ENCODE peak calls at places on chromosomes 3 and 15, in seven cellular contexts. H is activated CD8-positive, alpha-beta memory T cell treated with anti-CD3 and anti-CD28 coated beads for 48 hours; D is SJSA1; C is HT-29; A is T-helper 2 cell; T is left ventricle myocardium superior; G is iPS DF 19.7. F is an unnamed sample.

GRCh38 chr3:161964856-161965255 is 468.2 kb downstream of the OTOL1 start:
- DNase-seq in H (no peak), D (no peak), C (no peak), A (no peak), T (no peak), G (no peak), F (no peak)

GRCh38 chr3:42499478-42499871 is 3.0 kb upstream of the VIPR1 start:
- DNase-seq in H (no peak), D (peak), C (no peak), A (no peak), T (no peak), G (no peak), F (no peak)

GRCh38 chr3:170992854-170993253 is 33.7 kb downstream of the SLC2A2 start:
- DNase-seq in H (no peak), D (no peak), C (no peak), A (no peak), T (no peak), G (no peak), F (no peak)

GRCh38 chr3:27681249-27681748 is 40.8 kb downstream of the EOMES start:
- DNase-seq in H (no peak), D (no peak), C (peak), A (peak), T (no peak), G (peak), F (peak)

GRCh38 chr3:57856675-57857074 is 100.6 kb downstream of the SLMAP start:
- DNase-seq in H (no peak), D (no peak), C (peak), A (peak), T (no peak), G (no peak), F (no peak)

GRCh38 chr15:71730277-71731144 is 79.8 kb upstream of the NR2E3 start:
- DNase-seq in H (no peak), D (peak), C (peak), A (peak), T (peak), G (no peak), F (no peak)

GRCh38 chr3:38165722-38166387 is 518 bp downstream of the OXSR1 start:
- DNase-seq in H (no peak), D (no peak), C (peak), A (no peak), T (no peak), G (no peak), F (peak)

GRCh38 chr15:75199347-75199976 is 2.2 kb upstream of the C15orf39 start:
- DNase-seq in H (no peak), D (no peak), C (no peak), A (peak), T (no peak), G (no peak), F (no peak)

GRCh38 chr3:4355401-4356224 is 52.4 kb downstream of the SETMAR start:
- DNase-seq in H (no peak), D (no peak), C (peak), A (peak), T (peak), G (no peak), F (no peak)

GRCh38 chr3:58414538-58415197 is 19.0 kb downstream of the PDHB start:
- DNase-seq in H (no peak), D (no peak), C (peak), A (peak), T (peak), G (no peak), F (peak)

GRCh38 chr3:128433630-128434185 is 33.0 kb downstream of the DNAJB8 start:
- DNase-seq in H (no peak), D (no peak), C (peak), A (no peak), T (no peak), G (no peak), F (no peak)

GRCh38 chr3:4723921-4724698 is 231.0 kb downstream of the ITPR1 start:
- DNase-seq in H (no peak), D (no peak), C (no peak), A (no peak), T (peak), G (no peak), F (no peak)